ENCODE peak calls at places on chromosomes 12 and 14, in six cellular contexts. One of them, this sample, is unnamed.

GRCh38 chr12:113647048-113647447 is 175.4 kb upstream of the LHX5 start:
- DNase-seq in lower leg skin: no peak
- DNase-seq in astrocyte of the spinal cord: no peak
- DNase-seq in B cell: no peak
- DNase-seq in LNCaP clone FGC: no peak
- DNase-seq in glutamatergic neuron: peak
- DNase-seq in this sample: peak

GRCh38 chr12:3553681-3554546 is 62.9 kb downstream of the PRMT8 start:
- DNase-seq in lower leg skin: peak
- DNase-seq in astrocyte of the spinal cord: no peak
- DNase-seq in B cell: no peak
- DNase-seq in LNCaP clone FGC: no peak
- DNase-seq in glutamatergic neuron: no peak
- DNase-seq in this sample: no peak

GRCh38 chr12:19739195-19739776 is 300.0 kb downstream of the AEBP2 start:
- DNase-seq in lower leg skin: no peak
- DNase-seq in astrocyte of the spinal cord: peak
- DNase-seq in B cell: no peak
- DNase-seq in LNCaP clone FGC: peak
- DNase-seq in glutamatergic neuron: no peak
- DNase-seq in this sample: peak

GRCh38 chr12:124398578-124399227 is 103.8 kb downstream of the RFLNA start:
- DNase-seq in lower leg skin: peak
- DNase-seq in astrocyte of the spinal cord: no peak
- DNase-seq in B cell: no peak
- DNase-seq in LNCaP clone FGC: no peak
- DNase-seq in glutamatergic neuron: no peak
- DNase-seq in this sample: no peak

GRCh38 chr12:120367252-120367923 is 1.6 kb downstream of the MSI1 start:
- DNase-seq in lower leg skin: no peak
- DNase-seq in astrocyte of the spinal cord: no peak
- DNase-seq in B cell: no peak
- DNase-seq in LNCaP clone FGC: no peak
- DNase-seq in glutamatergic neuron: peak
- DNase-seq in this sample: peak

GRCh38 chr12:127398026-127398715 is 868.8 kb upstream of the TMEM132C start:
- DNase-seq in lower leg skin: no peak
- DNase-seq in astrocyte of the spinal cord: no peak
- DNase-seq in B cell: no peak
- DNase-seq in LNCaP clone FGC: no peak
- DNase-seq in glutamatergic neuron: no peak
- DNase-seq in this sample: no peak

GRCh38 chr12:65586796-65587195 is 237.5 kb upstream of the HMGA2 start:
- DNase-seq in lower leg skin: no peak
- DNase-seq in astrocyte of the spinal cord: no peak
- DNase-seq in B cell: no peak
- DNase-seq in LNCaP clone FGC: no peak
- DNase-seq in glutamatergic neuron: no peak
- DNase-seq in this sample: no peak

GRCh38 chr12:130764073-130764472 is 48.0 kb upstream of the RIMBP2 start:
- DNase-seq in lower leg skin: no peak
- DNase-seq in astrocyte of the spinal cord: peak
- DNase-seq in B cell: no peak
- DNase-seq in LNCaP clone FGC: peak
- DNase-seq in glutamatergic neuron: no peak
- DNase-seq in this sample: no peak

GRCh38 chr12:74619886-74620285 is 82.3 kb downstream of the ATXN7L3B start:
- DNase-seq in lower leg skin: no peak
- DNase-seq in astrocyte of the spinal cord: no peak
- DNase-seq in B cell: no peak
- DNase-seq in LNCaP clone FGC: no peak
- DNase-seq in glutamatergic neuron: no peak
- DNase-seq in this sample: no peak

GRCh38 chr12:29455087-29455486 is 42.4 kb downstream of the OVCH1 start:
- DNase-seq in lower leg skin: no peak
- DNase-seq in astrocyte of the spinal cord: no peak
- DNase-seq in B cell: no peak
- DNase-seq in LNCaP clone FGC: no peak
- DNase-seq in glutamatergic neuron: no peak
- DNase-seq in this sample: no peak

GRCh38 chr12:85445060-85445938 is 165.3 kb downstream of the ALX1 start:
- DNase-seq in lower leg skin: no peak
- DNase-seq in astrocyte of the spinal cord: no peak
- DNase-seq in B cell: no peak
- DNase-seq in LNCaP clone FGC: no peak
- DNase-seq in glutamatergic neuron: peak
- DNase-seq in this sample: no peak

GRCh38 chr12:112978163-112979081 is at the start of gene OAS2:
- DNase-seq in lower leg skin: peak
- DNase-seq in astrocyte of the spinal cord: peak
- DNase-seq in B cell: peak
- DNase-seq in LNCaP clone FGC: no peak
- DNase-seq in glutamatergic neuron: no peak
- DNase-seq in this sample: no peak

GRCh38 chr14:104099096-104100041 is 13.9 kb downstream of the ASPG start:
- DNase-seq in lower leg skin: no peak
- DNase-seq in astrocyte of the spinal cord: no peak
- DNase-seq in B cell: no peak
- DNase-seq in LNCaP clone FGC: no peak
- DNase-seq in glutamatergic neuron: peak
- DNase-seq in this sample: no peak

GRCh38 chr12:39831587-39832315 is 212.1 kb upstream of the ABCD2 start:
- DNase-seq in lower leg skin: no peak
- DNase-seq in astrocyte of the spinal cord: peak
- DNase-seq in B cell: no peak
- DNase-seq in LNCaP clone FGC: no peak
- DNase-seq in glutamatergic neuron: no peak
- DNase-seq in this sample: no peak

GRCh38 chr14:75915063-75915462 is 66.7 kb downstream of the TGFB3 start:
- DNase-seq in lower leg skin: no peak
- DNase-seq in astrocyte of the spinal cord: no peak
- DNase-seq in B cell: no peak
- DNase-seq in LNCaP clone FGC: no peak
- DNase-seq in glutamatergic neuron: no peak
- DNase-seq in this sample: no peak

GRCh38 chr12:89472508-89472907 is 52.1 kb downstream of the GALNT4 start:
- DNase-seq in lower leg skin: no peak
- DNase-seq in astrocyte of the spinal cord: peak
- DNase-seq in B cell: no peak
- DNase-seq in LNCaP clone FGC: no peak
- DNase-seq in glutamatergic neuron: no peak
- DNase-seq in this sample: no peak

GRCh38 chr14:58643366-58643765 is 5.6 kb downstream of the DACT1 start:
- DNase-seq in lower leg skin: no peak
- DNase-seq in astrocyte of the spinal cord: no peak
- DNase-seq in B cell: no peak
- DNase-seq in LNCaP clone FGC: no peak
- DNase-seq in glutamatergic neuron: no peak
- DNase-seq in this sample: no peak

GRCh38 chr12:122067966-122068365 is 10.6 kb upstream of the MLXIP start:
- DNase-seq in lower leg skin: no peak
- DNase-seq in astrocyte of the spinal cord: peak
- DNase-seq in B cell: peak
- DNase-seq in LNCaP clone FGC: no peak
- DNase-seq in glutamatergic neuron: no peak
- DNase-seq in this sample: no peak

GRCh38 chr12:22124987-22125386 is 79.0 kb downstream of the CMAS start:
- DNase-seq in lower leg skin: no peak
- DNase-seq in astrocyte of the spinal cord: no peak
- DNase-seq in B cell: no peak
- DNase-seq in LNCaP clone FGC: no peak
- DNase-seq in glutamatergic neuron: no peak
- DNase-seq in this sample: no peak

GRCh38 chr12:66971816-66972215 is 292.9 kb upstream of the GRIP1 start:
- DNase-seq in lower leg skin: no peak
- DNase-seq in astrocyte of the spinal cord: no peak
- DNase-seq in B cell: no peak
- DNase-seq in LNCaP clone FGC: no peak
- DNase-seq in glutamatergic neuron: no peak
- DNase-seq in this sample: no peak

GRCh38 chr12:19239616-19240234 is 110.2 kb downstream of the PLEKHA5 start:
- DNase-seq in lower leg skin: no peak
- DNase-seq in astrocyte of the spinal cord: peak
- DNase-seq in B cell: no peak
- DNase-seq in LNCaP clone FGC: no peak
- DNase-seq in glutamatergic neuron: no peak
- DNase-seq in this sample: no peak

GRCh38 chr12:3242199-3242863 is 165.2 kb downstream of the TSPAN9 start:
- DNase-seq in lower leg skin: no peak
- DNase-seq in astrocyte of the spinal cord: no peak
- DNase-seq in B cell: no peak
- DNase-seq in LNCaP clone FGC: no peak
- DNase-seq in glutamatergic neuron: peak
- DNase-seq in this sample: no peak

GRCh38 chr14:24794906-24795305 is 160.9 kb upstream of the GZMB start:
- DNase-seq in lower leg skin: no peak
- DNase-seq in astrocyte of the spinal cord: no peak
- DNase-seq in B cell: no peak
- DNase-seq in LNCaP clone FGC: no peak
- DNase-seq in glutamatergic neuron: no peak
- DNase-seq in this sample: no peak

GRCh38 chr12:121697093-121697698 is 15.4 kb upstream of the TMEM120B start:
- DNase-seq in lower leg skin: no peak
- DNase-seq in astrocyte of the spinal cord: peak
- DNase-seq in B cell: peak
- DNase-seq in LNCaP clone FGC: no peak
- DNase-seq in glutamatergic neuron: no peak
- DNase-seq in this sample: no peak

GRCh38 chr12:119457251-119457650 is 122.7 kb downstream of the CCDC60 start:
- DNase-seq in lower leg skin: no peak
- DNase-seq in astrocyte of the spinal cord: no peak
- DNase-seq in B cell: no peak
- DNase-seq in LNCaP clone FGC: no peak
- DNase-seq in glutamatergic neuron: no peak
- DNase-seq in this sample: no peak

GRCh38 chr14:91420686-91421085 is 3.1 kb upstream of the CCDC88C start:
- DNase-seq in lower leg skin: peak
- DNase-seq in astrocyte of the spinal cord: no peak
- DNase-seq in B cell: no peak
- DNase-seq in LNCaP clone FGC: no peak
- DNase-seq in glutamatergic neuron: no peak
- DNase-seq in this sample: no peak

GRCh38 chr14:38608244-38608643 is 352.4 kb upstream of the CLEC14A start:
- DNase-seq in lower leg skin: no peak
- DNase-seq in astrocyte of the spinal cord: no peak
- DNase-seq in B cell: no peak
- DNase-seq in LNCaP clone FGC: no peak
- DNase-seq in glutamatergic neuron: no peak
- DNase-seq in this sample: no peak

GRCh38 chr14:38605193-38606114 is 349.6 kb upstream of the CLEC14A start:
- DNase-seq in lower leg skin: no peak
- DNase-seq in astrocyte of the spinal cord: no peak
- DNase-seq in B cell: no peak
- DNase-seq in LNCaP clone FGC: no peak
- DNase-seq in glutamatergic neuron: no peak
- DNase-seq in this sample: no peak
- TF ChIP-seq CTCF in lower leg skin: no peak
- TF ChIP-seq CTCF in astrocyte of the spinal cord: no peak
- TF ChIP-seq CTCF in B cell: no peak
- TF ChIP-seq CTCF in LNCaP clone FGC: peak
- TF ChIP-seq CTCF in glutamatergic neuron: peak
- TF ChIP-seq CTCF in this sample: peak

GRCh38 chr14:32007755-32008374 is 69.2 kb upstream of the ARHGAP5 start:
- DNase-seq in lower leg skin: no peak
- DNase-seq in astrocyte of the spinal cord: no peak
- DNase-seq in B cell: no peak
- DNase-seq in LNCaP clone FGC: no peak
- DNase-seq in glutamatergic neuron: no peak
- DNase-seq in this sample: no peak
- TF ChIP-seq CTCF in lower leg skin: no peak
- TF ChIP-seq CTCF in astrocyte of the spinal cord: no peak
- TF ChIP-seq CTCF in B cell: no peak
- TF ChIP-seq CTCF in LNCaP clone FGC: no peak
- TF ChIP-seq CTCF in glutamatergic neuron: no peak
- TF ChIP-seq CTCF in this sample: no peak

GRCh38 chr14:95263527-95264231 is 56.0 kb downstream of the CLMN start:
- DNase-seq in lower leg skin: peak
- DNase-seq in astrocyte of the spinal cord: no peak
- DNase-seq in B cell: no peak
- DNase-seq in LNCaP clone FGC: no peak
- DNase-seq in glutamatergic neuron: no peak
- DNase-seq in this sample: no peak

GRCh38 chr14:95261616-95262510 is 57.8 kb downstream of the CLMN start:
- DNase-seq in lower leg skin: peak
- DNase-seq in astrocyte of the spinal cord: no peak
- DNase-seq in B cell: no peak
- DNase-seq in LNCaP clone FGC: no peak
- DNase-seq in glutamatergic neuron: no peak
- DNase-seq in this sample: no peak

GRCh38 chr14:95264271-95264973 is 55.3 kb downstream of the CLMN start:
- DNase-seq in lower leg skin: peak
- DNase-seq in astrocyte of the spinal cord: no peak
- DNase-seq in B cell: no peak
- DNase-seq in LNCaP clone FGC: no peak
- DNase-seq in glutamatergic neuron: no peak
- DNase-seq in this sample: no peak

GRCh38 chr14:95260537-95261440 is 58.9 kb downstream of the CLMN start:
- DNase-seq in lower leg skin: peak
- DNase-seq in astrocyte of the spinal cord: peak
- DNase-seq in B cell: no peak
- DNase-seq in LNCaP clone FGC: no peak
- DNase-seq in glutamatergic neuron: no peak
- DNase-seq in this sample: no peak

GRCh38 chr14:95262511-95262891 is 57.2 kb downstream of the CLMN start:
- DNase-seq in lower leg skin: peak
- DNase-seq in astrocyte of the spinal cord: no peak
- DNase-seq in B cell: no peak
- DNase-seq in LNCaP clone FGC: no peak
- DNase-seq in glutamatergic neuron: no peak
- DNase-seq in this sample: no peak
- TF ChIP-seq CTCF in lower leg skin: no peak
- TF ChIP-seq CTCF in astrocyte of the spinal cord: no peak
- TF ChIP-seq CTCF in B cell: no peak
- TF ChIP-seq CTCF in LNCaP clone FGC: no peak
- TF ChIP-seq CTCF in glutamatergic neuron: no peak
- TF ChIP-seq CTCF in this sample: no peak

DNA sequence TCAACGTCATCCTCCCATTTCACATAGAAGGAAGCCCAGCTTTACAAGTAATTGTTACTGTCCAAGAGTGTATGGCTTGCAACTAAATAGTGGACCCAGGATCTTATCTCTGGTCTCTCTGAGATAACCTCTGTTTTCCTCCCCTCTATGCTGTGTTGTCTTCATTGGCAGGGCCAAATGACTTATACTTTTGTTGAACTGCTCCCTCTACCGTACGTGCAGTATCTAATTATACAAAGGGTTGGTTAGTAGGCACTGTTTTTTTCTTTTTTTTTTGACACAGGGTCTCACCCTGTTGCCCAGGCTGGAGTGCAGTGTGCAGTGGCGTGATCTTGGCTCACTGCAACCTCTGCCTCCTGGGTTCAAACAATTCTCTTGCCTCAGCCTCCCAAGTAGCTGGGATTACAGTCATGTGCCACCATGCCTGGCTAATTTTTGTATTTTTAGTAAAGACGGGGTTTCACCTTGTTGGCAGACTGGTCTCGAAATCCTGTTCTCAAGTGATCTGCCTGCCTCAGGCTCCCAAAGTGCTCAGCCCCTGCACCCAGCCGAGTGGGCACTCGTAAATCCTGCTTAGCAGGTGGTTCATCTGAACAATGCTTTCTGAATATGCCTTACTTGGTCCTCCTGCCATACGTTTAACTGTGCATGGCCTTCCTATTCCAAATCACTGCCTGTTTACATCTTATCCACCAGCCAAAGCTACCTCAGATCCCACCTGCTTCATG is 162.1 kb downstream of the ADCK1 start:
- DNase-seq in lower leg skin: no peak
- DNase-seq in astrocyte of the spinal cord: no peak
- DNase-seq in B cell: no peak
- DNase-seq in LNCaP clone FGC: no peak
- DNase-seq in glutamatergic neuron: no peak
- DNase-seq in this sample: no peak
- TF ChIP-seq CTCF in lower leg skin: no peak
- TF ChIP-seq CTCF in astrocyte of the spinal cord: no peak
- TF ChIP-seq CTCF in B cell: no peak
- TF ChIP-seq CTCF in LNCaP clone FGC: peak
- TF ChIP-seq CTCF in glutamatergic neuron: no peak
- TF ChIP-seq CTCF in this sample: no peak

This sample was measured in neural crest cell.